ENCODE peak calls at places on chromosomes 12 and 14, in four cellular contexts. O, H, V and T are unnamed samples.

GRCh38 chr14:34220921-34221320 is 241.1 kb downstream of the SPTSSA start:
- DNase-seq in H (peak; percentile 27), V (peak; percentile 51), O (no peak), T (no peak)

GRCh38 chr12:107318804-107319535 is 225.6 kb upstream of the CRY1 start:
- DNase-seq in V (no peak), H (peak; percentile 33), O (no peak), T (no peak)

GRCh38 chr12:98821232-98821631 is 176.1 kb downstream of the APAF1 start:
- DNase-seq in H (no peak), V (no peak), O (no peak), T (no peak)

GRCh38 chr14:68970096-68970612 is 8.9 kb downstream of the ACTN1 start:
- DNase-seq in H (peak; percentile 26), O (no peak), V (no peak), T (no peak)

GRCh38 chr12:14769837-14770494 is 33.3 kb downstream of the WBP11 start:
- DNase-seq in V (peak; percentile 97), H (peak; percentile 94), O (peak; percentile 82), T (peak; percentile 75)

GRCh38 chr12:108570743-108571603 is 8.6 kb downstream of the ISCU start:
- DNase-seq in O (no peak), V (peak; percentile 69), H (peak; percentile 45), T (no peak)

GRCh38 chr12:131353826-131354225 is 357.1 kb upstream of the SFSWAP start:
- DNase-seq in O (no peak), H (no peak), V (no peak), T (no peak)

GRCh38 chr14:59246566-59246965 is 58.1 kb downstream of the DAAM1 start:
- DNase-seq in O (no peak), V (no peak), H (no peak), T (no peak)

GRCh38 chr12:93838180-93838579 is 161.0 kb downstream of the CRADD start:
- DNase-seq in H (no peak), V (no peak), O (no peak), T (no peak)

GRCh38 chr14:74763803-74764531 is 851 bp downstream of the YLPM1 start:
- DNase-seq in V (peak; percentile 63), O (no peak), H (peak; percentile 7), T (no peak)

GRCh38 chr12:130184531-130185090 is 22.3 kb downstream of the FZD10 start:
- DNase-seq in V (no peak), O (no peak), H (no peak), T (no peak)